ENCODE peak calls at places on chromosomes 2 and 18, in five cellular contexts. M is NCI-H1092 treated with DMSO at 0.1 percent for 48 hours, L is MV-4-11, U is iris pigment epithelial cell, S is NCI-H1105. J is an unnamed sample.

GRCh38 chr2:117714110-117714509 is 100.4 kb upstream of the DDX18 start:
- DNase-seq in U (no peak), L (no peak), S (no peak), M (no peak), J (no peak)

GRCh38 chr2:234502285-234502918 is 5.5 kb upstream of the ARL4C start:
- DNase-seq in S (peak; percentile 55), U (peak; percentile 81), M (no peak), L (no peak), J (no peak)

GRCh38 chr2:47737191-47737975 is 45.6 kb upstream of the MSH6 start:
- DNase-seq in U (peak; percentile 31), L (no peak), S (no peak), M (no peak), J (no peak)

GRCh38 chr2:69601179-69601612 is 42.3 kb downstream of the AAK1 start:
- DNase-seq in M (no peak), L (no peak), S (no peak), U (peak; percentile 95), J (no peak)

GRCh38 chr18:40222736-40223135 is 1732.3 kb upstream of the PIK3C3 start:
- DNase-seq in U (peak; percentile 38), M (no peak), L (no peak), S (no peak), J (no peak)

GRCh38 chr2:170362313-170362795 is 184.4 kb downstream of the MYO3B start:
- DNase-seq in U (no peak), S (no peak), M (no peak), L (no peak), J (no peak)

GRCh38 chr2:112807233-112807807 is 23.0 kb upstream of the IL1A start:
- DNase-seq in M (no peak), S (no peak), U (no peak), L (no peak), J (no peak)

GRCh38 chr2:127179756-127180155 is 40.3 kb downstream of the CYP27C1 start:
- DNase-seq in S (no peak), U (no peak), L (peak; percentile 93), M (no peak), J (no peak)

GRCh38 chr2:136025057-136025973 is 39.9 kb upstream of the DARS1 start:
- DNase-seq in L (no peak), M (peak; percentile 73), U (peak; percentile 68), S (peak; percentile 84), J (no peak)

GRCh38 chr2:165787334-165787733 is 6.7 kb downstream of the GALNT3 start:
- DNase-seq in S (no peak), M (no peak), L (no peak), U (peak; percentile 31), J (no peak)

GRCh38 chr2:165015052-165015642 is 59.8 kb upstream of the SLC38A11 start:
- DNase-seq in S (peak; percentile 63), U (peak; percentile 67), L (peak; percentile 32), M (peak; percentile 58), J (no peak)

GRCh38 chr18:22391571-22392359 is 25.9 kb downstream of the CTAGE1 start:
- DNase-seq in S (no peak), M (no peak), U (peak; percentile 91), L (no peak), J (no peak)

GRCh38 chr2:106976548-106976947 is 90.6 kb upstream of the ST6GAL2 start:
- DNase-seq in S (no peak), L (no peak), M (no peak), U (no peak), J (no peak)

GRCh38 chr2:95047629-95048510 is 22.4 kb downstream of the MAL start:
- DNase-seq in S (peak; percentile 60), M (no peak), L (no peak), U (no peak), J (no peak)

GRCh38 chr2:30193104-30193681 is 38.1 kb upstream of the LBH start:
- DNase-seq in S (no peak), M (no peak), U (no peak), L (no peak), J (no peak)

GRCh38 chr2:183172220-183172887 is 48.1 kb downstream of the NUP35 start:
- DNase-seq in L (no peak), U (no peak), S (no peak), M (no peak), J (no peak)

GRCh38 chr2:189306441-189307006 is 127.0 kb upstream of the COL5A2 start:
- DNase-seq in M (no peak), U (no peak), L (no peak), S (no peak), J (no peak)

GRCh38 chr2:118837067-118837466 is 10.4 kb downstream of the EN1 start:
- DNase-seq in L (no peak), M (no peak), S (no peak), U (no peak), J (no peak)

GRCh38 chr2:134288814-134289213 is 34.9 kb downstream of the MGAT5 start:
- DNase-seq in L (no peak), S (no peak), U (no peak), M (no peak), J (no peak)

GRCh38 chr2:232406556-232407310 is at the start of gene ALPG:
- DNase-seq in S (no peak), L (no peak), M (no peak), U (no peak), J (no peak)